ENCODE peak calls at places on chromosome 17, in five cellular contexts. I is GM12865, L is GM20000, R is AG10803, G is AG04450. B is an unnamed sample.

GRCh38 chr17:21816592-21817567 is 124.6 kb downstream of the KCNJ18 start:
- DNase-seq in L (no peak), I (no peak), R (no peak), G (no peak), B (no peak)

GRCh38 chr17:66578781-66579489 is 256.0 kb upstream of the CACNG5 start:
- DNase-seq in G (no peak), I (peak; percentile 5), R (no peak), L (no peak), B (no peak)

GRCh38 chr17:70110443-70110880 is 35.4 kb downstream of the KCNJ16 start:
- DNase-seq in I (no peak), G (peak; percentile 2), R (peak; percentile 31), L (no peak), B (no peak)

GRCh38 chr17:14699569-14700190 is 398.8 kb downstream of the HS3ST3B1 start:
- DNase-seq in I (no peak), L (no peak), G (no peak), R (no peak), B (no peak)

GRCh38 chr17:56909742-56910508 is 3.9 kb downstream of the TRIM25 start:
- DNase-seq in I (no peak), L (no peak), G (no peak), R (no peak), B (no peak)

GRCh38 chr17:31888124-31888523 is 13.4 kb downstream of the UTP6 start:
- DNase-seq in L (peak; percentile 21), I (no peak), R (no peak), G (no peak), B (no peak)

GRCh38 chr17:66547170-66547865 is 244.9 kb downstream of the PRKCA start:
- DNase-seq in I (no peak), R (no peak), G (no peak), L (no peak), B (no peak)

GRCh38 chr17:2792541-2793169 is 3.6 kb upstream of the RAP1GAP2 start:
- DNase-seq in I (peak; percentile 45), G (no peak), R (no peak), L (no peak), B (peak; percentile 89)

GRCh38 chr17:74061758-74062157 is 141.7 kb upstream of the RPL38 start:
- DNase-seq in R (no peak), I (no peak), L (no peak), G (no peak), B (no peak)

GRCh38 chr17:76053230-76054111 is 18.8 kb downstream of the SRP68 start:
- DNase-seq in I (no peak), L (no peak), G (peak; percentile 20), R (no peak), B (peak; percentile 67)

GRCh38 chr17:8153550-8153956 is 1.3 kb upstream of the PER1 start:
- DNase-seq in R (peak; percentile 97), I (no peak), G (peak; percentile 92), L (no peak), B (peak; percentile 84)

GRCh38 chr17:31509805-31510177 is 118.3 kb downstream of the RAB11FIP4 start:
- DNase-seq in L (no peak), R (no peak), I (no peak), G (no peak), B (no peak)

GRCh38 chr17:55344514-55344997 is 77.1 kb downstream of the MMD start:
- DNase-seq in I (peak; percentile 7), R (no peak), G (no peak), L (no peak), B (peak; percentile 53)

GRCh38 chr17:7475764-7476422 is 3.5 kb downstream of the ZBTB4 start:
- DNase-seq in I (no peak), L (no peak), G (no peak), R (peak; percentile 83), B (peak; percentile 39)

GRCh38 chr17:72660274-72661092 is 432.0 kb downstream of the SLC39A11 start:
- DNase-seq in I (no peak), R (no peak), L (no peak), G (no peak), B (no peak)

GRCh38 chr17:68576811-68577551 is 24.2 kb downstream of the FAM20A start:
- DNase-seq in G (peak; percentile 10), R (peak; percentile 91), I (no peak), L (no peak), B (no peak)
- TF ChIP-seq CTCF in G (peak; percentile 37), R (peak; percentile 60), I (no peak), L (no peak), B (no peak)

DNA sequence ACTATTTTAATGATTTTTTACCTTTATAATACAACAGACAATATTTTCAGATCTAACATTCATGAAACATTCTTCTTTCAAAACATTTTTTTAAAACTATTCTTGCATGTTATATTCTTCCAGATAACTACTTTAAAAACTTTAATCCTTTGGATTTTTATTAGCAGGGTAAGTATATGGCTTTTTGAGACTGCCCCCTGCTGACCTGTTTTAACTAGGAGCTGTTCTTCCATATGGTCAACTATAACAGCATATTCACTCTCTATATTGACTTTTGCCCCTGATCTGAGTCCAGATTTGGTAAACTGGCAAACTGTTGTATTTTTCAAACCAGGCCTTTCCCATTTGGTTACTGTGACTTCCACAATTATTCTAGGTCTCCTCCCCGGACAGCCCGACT is 16.5 kb downstream of the ZNF18 start:
- DNase-seq in L (no peak), R (no peak), I (no peak), G (no peak), B (no peak)
- TF ChIP-seq CTCF in L (no peak), R (peak; percentile 35), I (no peak), G (peak; percentile 52), B (no peak)

GRCh38 chr17:51435171-51435552 is 174.8 kb downstream of the UTP18 start:
- DNase-seq in I (no peak), L (no peak), G (no peak), R (no peak), B (no peak)

GRCh38 chr17:51434434-51435170 is 174.3 kb downstream of the UTP18 start:
- DNase-seq in I (no peak), L (no peak), G (no peak), R (no peak), B (no peak)

GRCh38 chr17:51439395-51440229 is 179.3 kb downstream of the UTP18 start:
- DNase-seq in R (no peak), G (no peak), L (no peak), I (no peak), B (no peak)

GRCh38 chr17:51430581-51430980 is 170.2 kb downstream of the UTP18 start:
- DNase-seq in G (no peak), R (no peak), L (no peak), I (no peak), B (no peak)

GRCh38 chr17:51435641-51436091 is 175.3 kb downstream of the UTP18 start:
- DNase-seq in G (no peak), L (peak; percentile 25), I (peak; percentile 52), R (peak; percentile 3), B (peak; percentile 47)
- TF ChIP-seq CTCF in G (peak; percentile 40), L (peak; percentile 17), I (peak; percentile 52), R (peak; percentile 17), B (no peak)

GRCh38 chr17:18163528-18163927 is 20.1 kb upstream of the ALKBH5 start:
- DNase-seq in G (no peak), I (no peak), R (no peak), L (no peak), B (no peak)

GRCh38 chr17:18172528-18173278 is 10.9 kb upstream of the ALKBH5 start:
- DNase-seq in G (no peak), R (peak; percentile 38), L (no peak), I (no peak), B (no peak)

GRCh38 chr17:18161226-18162094 is 22.2 kb upstream of the ALKBH5 start:
- DNase-seq in R (no peak), G (no peak), L (peak; percentile 88), I (peak; percentile 74), B (no peak)

GRCh38 chr17:18167421-18167820 is 16.2 kb upstream of the ALKBH5 start:
- DNase-seq in R (no peak), I (no peak), L (no peak), G (no peak), B (no peak)

GRCh38 chr17:18166894-18167293 is 16.7 kb upstream of the ALKBH5 start:
- DNase-seq in L (no peak), G (no peak), R (no peak), I (no peak), B (no peak)
- TF ChIP-seq CTCF in L (no peak), G (no peak), R (peak; percentile 11), I (no peak), B (no peak)

GRCh38 chr17:60315650-60316049 is 76.3 kb downstream of the USP32 start:
- DNase-seq in G (no peak), L (no peak), I (no peak), R (no peak), B (no peak)
- TF ChIP-seq CTCF in G (no peak), L (peak; percentile 0), I (no peak), R (no peak), B (no peak)

GRCh38 chr17:64741038-64741641 is 79.0 kb upstream of the SMURF2 start:
- DNase-seq in G (peak; percentile 24), L (no peak), I (no peak), R (peak; percentile 78), B (no peak)

GRCh38 chr17:64739316-64740058 is 77.4 kb upstream of the SMURF2 start:
- DNase-seq in G (peak; percentile 27), L (no peak), I (no peak), R (peak; percentile 71), B (peak; percentile 49)

GRCh38 chr17:64732336-64733006 is 70.4 kb upstream of the SMURF2 start:
- DNase-seq in R (peak; percentile 73), G (no peak), I (no peak), L (no peak), B (no peak)

GRCh38 chr17:64741924-64742670 is 80.0 kb upstream of the SMURF2 start:
- DNase-seq in G (peak; percentile 45), R (peak; percentile 99), I (no peak), L (no peak), B (no peak)

GRCh38 chr17:64736804-64737492 is 74.8 kb upstream of the SMURF2 start:
- DNase-seq in R (peak; percentile 64), L (no peak), G (peak; percentile 21), I (peak; percentile 39), B (peak; percentile 78)
- TF ChIP-seq CTCF in R (peak; percentile 65), L (peak; percentile 21), G (peak; percentile 64), I (peak; percentile 46), B (peak; percentile 80)

DNA sequence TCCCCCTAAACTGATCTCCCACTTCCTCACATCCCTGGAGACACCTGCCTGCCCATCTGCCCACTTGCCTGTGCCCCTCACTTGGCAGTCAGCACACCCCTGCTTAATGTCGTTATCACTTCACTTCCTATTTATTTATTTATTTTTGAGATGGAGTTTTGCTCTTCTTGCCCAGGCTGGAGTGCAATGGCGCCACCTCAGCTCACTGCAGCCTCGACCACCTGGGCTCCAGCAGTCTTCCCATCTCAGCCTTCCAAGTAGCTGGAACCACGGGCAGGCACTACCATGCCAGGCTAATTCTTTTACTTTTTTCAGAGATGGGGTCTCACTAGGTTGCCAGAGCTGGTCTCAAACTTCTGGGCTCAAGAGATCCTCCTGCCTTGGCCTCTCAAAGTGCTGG is 23.5 kb upstream of the PHOSPHO1 start:
- DNase-seq in L (no peak), R (no peak), I (no peak), G (no peak), B (no peak)
- TF ChIP-seq CTCF in L (no peak), R (no peak), I (no peak), G (no peak), B (no peak)

B was measured in activated CD8-positive, alpha-beta T cell treated with anti-CD3 and anti-CD28 coated beads for 36 hours.